ENCODE peak calls at places on chromosome 20, in ten cellular contexts. Y is GM19239; B is skeletal muscle cell; W is HEK293T; Z is amniotic stem cell; V is progenitor cell of endocrine pancreas; Q is memory B cell; D is endothelial cell; P is NCI-H2107; L is activated CD4-positive, alpha-beta memory T cell treated with anti-CD3 and anti-CD28 coated beads for 36 hours. J is an unnamed sample.

GRCh38 chr20:39049684-39050554 is 87.8 kb downstream of the DHX35 start:
- DNase-seq in Z (peak), Q (peak), L (peak), Y (peak), V (peak), B (peak), D (peak), W (peak), P (no peak), J (peak)

GRCh38 chr20:37406010-37406998 is 60.4 kb downstream of the SRC start:
- DNase-seq in L (peak), Z (no peak), D (peak), B (no peak), Q (peak), V (no peak), Y (peak), W (peak), P (no peak), J (peak)

GRCh38 chr20:47974234-47974878 is 189.1 kb upstream of the SULF2 start:
- DNase-seq in L (no peak), D (no peak), Y (no peak), P (no peak), Q (no peak), B (no peak), V (no peak), Z (no peak), W (no peak), J (no peak)

GRCh38 chr20:53513489-53514298 is 79.9 kb downstream of the ZNF217 start:
- DNase-seq in P (no peak), Z (no peak), D (no peak), B (no peak), Q (no peak), W (no peak), Y (no peak), L (no peak), V (no peak), J (no peak)

GRCh38 chr20:38152175-38153010 is 12.7 kb downstream of the TGM2 start:
- DNase-seq in P (no peak), Q (no peak), L (peak), W (no peak), V (no peak), B (no peak), Y (peak), D (no peak), Z (peak), J (no peak)

GRCh38 chr20:32685541-32686529 is 12.1 kb upstream of the C20orf203 start:
- DNase-seq in Q (no peak), D (no peak), P (no peak), W (no peak), B (peak), V (no peak), Z (peak), L (no peak), Y (no peak), J (no peak)

GRCh38 chr20:46402236-46402886 is 4.1 kb downstream of the ELMO2 start:
- DNase-seq in Y (no peak), Q (no peak), D (no peak), W (no peak), B (no peak), P (no peak), Z (no peak), V (no peak), L (no peak), J (no peak)

GRCh38 chr20:51029963-51030930 is 7.3 kb upstream of the KCNG1 start:
- DNase-seq in Z (no peak), D (no peak), Q (no peak), P (no peak), B (no peak), V (no peak), Y (no peak), L (no peak), W (no peak), J (no peak)

GRCh38 chr20:32775240-32775991 is 13.2 kb downstream of the DNMT3B start:
- DNase-seq in Q (no peak), W (no peak), D (no peak), P (no peak), L (no peak), B (no peak), V (no peak), Z (no peak), Y (no peak), J (no peak)

GRCh38 chr20:63004607-63005211 is 2.1 kb downstream of the BHLHE23 start:
- DNase-seq in V (no peak), P (no peak), Y (no peak), W (no peak), D (no peak), L (no peak), Q (no peak), Z (no peak), B (no peak), J (no peak)

GRCh38 chr20:43459022-43459942 is 1.6 kb downstream of the SRSF6 start:
- DNase-seq in V (no peak), P (no peak), Q (no peak), L (peak), B (no peak), D (no peak), W (no peak), Y (no peak), Z (no peak), J (no peak)

GRCh38 chr20:20003088-20003954 is 13.8 kb upstream of the NAA20 start:
- DNase-seq in W (no peak), B (peak), V (no peak), P (no peak), Y (peak), L (peak), Q (no peak), Z (no peak), D (no peak), J (no peak)

GRCh38 chr20:37937686-37938085 is 34.8 kb downstream of the VSTM2L start:
- DNase-seq in B (no peak), W (no peak), L (no peak), Y (no peak), Q (no peak), V (no peak), D (no peak), Z (no peak), P (no peak), J (no peak)

GRCh38 chr20:59571591-59572314 is 32.6 kb upstream of the PHACTR3 start:
- DNase-seq in V (peak), Y (peak), W (peak), B (peak), Q (peak), L (peak), D (peak), Z (peak), P (peak), J (peak)

GRCh38 chr20:4951299-4951698 is 50.0 kb downstream of the SLC23A2 start:
- DNase-seq in Z (peak), B (peak), W (no peak), Y (no peak), V (no peak), D (no peak), L (no peak), P (no peak), Q (no peak), J (no peak)

GRCh38 chr20:36308318-36308710 is 2.2 kb downstream of the DLGAP4 start:
- DNase-seq in V (no peak), D (no peak), B (no peak), Q (no peak), L (no peak), Z (no peak), P (no peak), W (peak), Y (no peak), J (no peak)

GRCh38 chr20:4112490-4113420 is 97.4 kb upstream of the RNF24 start:
- DNase-seq in Q (no peak), D (no peak), B (no peak), P (no peak), Y (no peak), W (no peak), V (no peak), L (peak), Z (no peak), J (peak)

GRCh38 chr20:25453035-25453810 is 45.8 kb downstream of the GINS1 start:
- DNase-seq in Q (no peak), B (no peak), Z (no peak), L (no peak), Y (no peak), V (no peak), P (no peak), D (no peak), W (peak), J (no peak)

GRCh38 chr20:45833883-45834796 is 541 bp downstream of the SNX21 start:
- DNase-seq in D (peak), B (no peak), W (peak), V (peak), L (peak), Q (peak), Z (no peak), Y (peak), P (no peak), J (peak)

GRCh38 chr20:17558154-17558940 is 11.5 kb upstream of the DSTN start:
- DNase-seq in Q (no peak), W (peak), P (no peak), L (peak), D (no peak), Y (no peak), Z (peak), V (no peak), B (no peak), J (peak)

GRCh38 chr20:17933711-17934110 is 34.9 kb downstream of the SNX5 start:
- DNase-seq in P (no peak), L (no peak), D (no peak), V (no peak), Y (no peak), Z (no peak), W (no peak), Q (no peak), B (no peak), J (no peak)

GRCh38 chr20:64064145-64064698 is 1.2 kb downstream of the TCEA2 start:
- DNase-seq in L (no peak), Y (no peak), P (no peak), V (no peak), W (no peak), Q (no peak), D (no peak), B (no peak), Z (no peak), J (no peak)

GRCh38 chr20:44936510-44936909 is 23.7 kb downstream of the TOMM34 start:
- DNase-seq in Y (no peak), L (no peak), P (no peak), Q (no peak), V (no peak), D (no peak), Z (no peak), B (no peak), W (no peak), J (no peak)

GRCh38 chr20:17530716-17531536 is at the start of gene BFSP1:
- DNase-seq in D (peak), Y (no peak), V (peak), Q (peak), P (peak), W (peak), L (peak), Z (peak), B (no peak), J (peak)

GRCh38 chr20:58921564-58921963 is 59.5 kb upstream of the NELFCD start:
- DNase-seq in Z (no peak), B (no peak), L (no peak), V (no peak), D (no peak), P (peak), Q (no peak), W (no peak), Y (no peak), J (no peak)

GRCh38 chr20:3719046-3719445 is 6.6 kb upstream of the SIGLEC1 start:
- DNase-seq in Y (no peak), P (no peak), L (no peak), B (no peak), Z (no peak), Q (no peak), V (no peak), D (no peak), W (no peak), J (no peak)

GRCh38 chr20:19688031-19688806 is 69.8 kb upstream of the RIN2 start:
- DNase-seq in L (no peak), Z (peak), P (no peak), B (peak), D (peak), V (peak), Y (no peak), W (peak), Q (no peak), J (peak)

GRCh38 chr20:58538752-58539151 is 23.6 kb upstream of the APCDD1L start:
- DNase-seq in Z (no peak), Q (no peak), V (no peak), D (no peak), L (peak), B (no peak), P (no peak), W (no peak), Y (no peak), J (no peak)

GRCh38 chr20:12171927-12172581 is 254.4 kb downstream of the BTBD3 start:
- DNase-seq in L (no peak), Q (no peak), B (peak), W (no peak), Y (no peak), D (no peak), Z (no peak), P (peak), V (no peak), J (no peak)

GRCh38 chr20:49866051-49866450 is 49.3 kb downstream of the SPATA2 start:
- DNase-seq in L (no peak), P (no peak), Y (no peak), W (no peak), V (no peak), D (no peak), B (peak), Q (no peak), Z (peak), J (no peak)

GRCh38 chr20:32964575-32964974 is 39.7 kb downstream of the SUN5 start:
- DNase-seq in L (no peak), W (no peak), Y (no peak), P (no peak), Q (no peak), D (no peak), B (no peak), V (no peak), Z (no peak), J (no peak)

GRCh38 chr20:19934792-19935491 is 82.2 kb upstream of the NAA20 start:
- DNase-seq in L (no peak), Q (peak), D (no peak), Z (no peak), Y (no peak), V (no peak), B (no peak), P (peak), W (no peak), J (peak)

J was measured in T47D.